ENCODE peak calls at places on chromosomes 3 and 15, in four cellular contexts. Q is hypothalamus; H is activated T-helper 9 cell treated with anti-CD3 and anti-CD28 coated beads, Interleukin-2, amount 50 U/mL, for 16 hours; R is activated CD4-positive, alpha-beta T cell treated with anti-CD3 and anti-CD28 coated beads, Interleukin-2, amount 10 ng/mL, durations not matched to agents 7 days and 5 days. X is an unnamed sample.

GRCh38 chr3:155785662-155786295 is 20.3 kb downstream of the C3orf33 start:
- DNase-seq in Q (no peak), H (no peak), R (no peak), X (no peak)

GRCh38 chr3:58386966-58387365 is 46.7 kb downstream of the PDHB start:
- DNase-seq in Q (peak), H (no peak), R (no peak), X (no peak)

GRCh38 chr3:113501597-113501996 is 13.4 kb downstream of the SPICE1 start:
- DNase-seq in Q (no peak), H (no peak), R (no peak), X (no peak)

GRCh38 chr3:126126811-126127431 is 43.0 kb upstream of the SLC41A3 start:
- DNase-seq in Q (no peak), H (no peak), R (no peak), X (peak)

GRCh38 chr3:13420051-13420816 is at the start of gene NUP210:
- DNase-seq in Q (no peak), H (peak), R (peak), X (no peak)

GRCh38 chr3:123735456-123735855 is 148.7 kb downstream of the MYLK start:
- DNase-seq in Q (no peak), H (no peak), R (no peak), X (no peak)

GRCh38 chr15:71337197-71337845 is 222.1 kb downstream of the THSD4 start:
- DNase-seq in Q (no peak), H (no peak), R (no peak), X (no peak)

GRCh38 chr3:129892486-129892856 is 1.0 kb downstream of the TMCC1 start:
- DNase-seq in Q (no peak), H (no peak), R (peak), X (no peak)

GRCh38 chr3:122890077-122890484 is 95.2 kb downstream of the SLC49A4 start:
- DNase-seq in Q (peak), H (no peak), R (peak), X (no peak)

X was measured in suprapubic skin.